ENCODE peak calls at places on chromosome 17, in six cellular contexts. One of them, this sample, is unnamed.

GRCh38 chr17:67276075-67276474 is 31.1 kb upstream of the HELZ start:
- DNase-seq in foreskin melanocyte: no peak
- DNase-seq in EH: no peak
- DNase-seq in stimulated activated CD8-positive, alpha-beta memory T cell treated with anti-CD3 and anti-CD28 coated beads, Interleukin-2, amount 100 ng/mL, for 48 hours: no peak
- DNase-seq in ACHN: no peak
- DNase-seq in C1 segment of cervical spinal cord: no peak
- DNase-seq in this sample: no peak

GRCh38 chr17:5557990-5558389 is 26.3 kb downstream of the NLRP1 start:
- DNase-seq in EH: no peak
- DNase-seq in ACHN: no peak
- DNase-seq in stimulated activated CD8-positive, alpha-beta memory T cell treated with anti-CD3 and anti-CD28 coated beads, Interleukin-2, amount 100 ng/mL, for 48 hours: no peak
- DNase-seq in foreskin melanocyte: no peak
- DNase-seq in C1 segment of cervical spinal cord: no peak
- DNase-seq in this sample: no peak

GRCh38 chr17:78696016-78696992 is 85.8 kb downstream of the CYTH1 start:
- DNase-seq in stimulated activated CD8-positive, alpha-beta memory T cell treated with anti-CD3 and anti-CD28 coated beads, Interleukin-2, amount 100 ng/mL, for 48 hours: no peak
- DNase-seq in C1 segment of cervical spinal cord: no peak
- DNase-seq in EH: no peak
- DNase-seq in foreskin melanocyte: no peak
- DNase-seq in ACHN: no peak
- DNase-seq in this sample: peak

GRCh38 chr17:37259030-37259735 is 116.6 kb upstream of the C17orf78 start:
- DNase-seq in stimulated activated CD8-positive, alpha-beta memory T cell treated with anti-CD3 and anti-CD28 coated beads, Interleukin-2, amount 100 ng/mL, for 48 hours: no peak
- DNase-seq in EH: peak
- DNase-seq in foreskin melanocyte: no peak
- DNase-seq in ACHN: peak
- DNase-seq in C1 segment of cervical spinal cord: no peak
- DNase-seq in this sample: no peak

GRCh38 chr17:48961516-48962233 is 6.7 kb downstream of the GIP start:
- DNase-seq in ACHN: peak
- DNase-seq in C1 segment of cervical spinal cord: no peak
- DNase-seq in EH: peak
- DNase-seq in stimulated activated CD8-positive, alpha-beta memory T cell treated with anti-CD3 and anti-CD28 coated beads, Interleukin-2, amount 100 ng/mL, for 48 hours: no peak
- DNase-seq in foreskin melanocyte: no peak
- DNase-seq in this sample: no peak

GRCh38 chr17:51611585-51611984 is 351.2 kb downstream of the UTP18 start:
- DNase-seq in stimulated activated CD8-positive, alpha-beta memory T cell treated with anti-CD3 and anti-CD28 coated beads, Interleukin-2, amount 100 ng/mL, for 48 hours: no peak
- DNase-seq in ACHN: no peak
- DNase-seq in foreskin melanocyte: peak
- DNase-seq in EH: no peak
- DNase-seq in C1 segment of cervical spinal cord: no peak
- DNase-seq in this sample: no peak

GRCh38 chr17:18321309-18321708 is 6.2 kb downstream of the SMCR8 start:
- DNase-seq in EH: no peak
- DNase-seq in ACHN: no peak
- DNase-seq in foreskin melanocyte: no peak
- DNase-seq in stimulated activated CD8-positive, alpha-beta memory T cell treated with anti-CD3 and anti-CD28 coated beads, Interleukin-2, amount 100 ng/mL, for 48 hours: no peak
- DNase-seq in C1 segment of cervical spinal cord: no peak
- DNase-seq in this sample: no peak

GRCh38 chr17:55722742-55723487 is at the start of gene TMEM100:
- DNase-seq in stimulated activated CD8-positive, alpha-beta memory T cell treated with anti-CD3 and anti-CD28 coated beads, Interleukin-2, amount 100 ng/mL, for 48 hours: no peak
- DNase-seq in C1 segment of cervical spinal cord: no peak
- DNase-seq in ACHN: peak
- DNase-seq in foreskin melanocyte: no peak
- DNase-seq in EH: peak
- DNase-seq in this sample: no peak

GRCh38 chr17:72569193-72569946 is 448.6 kb downstream of the SOX9 start:
- DNase-seq in foreskin melanocyte: no peak
- DNase-seq in C1 segment of cervical spinal cord: no peak
- DNase-seq in EH: no peak
- DNase-seq in stimulated activated CD8-positive, alpha-beta memory T cell treated with anti-CD3 and anti-CD28 coated beads, Interleukin-2, amount 100 ng/mL, for 48 hours: no peak
- DNase-seq in ACHN: no peak
- DNase-seq in this sample: peak

GRCh38 chr17:80116276-80116922 is 15.0 kb downstream of the GAA start:
- DNase-seq in foreskin melanocyte: no peak
- DNase-seq in C1 segment of cervical spinal cord: no peak
- DNase-seq in ACHN: no peak
- DNase-seq in stimulated activated CD8-positive, alpha-beta memory T cell treated with anti-CD3 and anti-CD28 coated beads, Interleukin-2, amount 100 ng/mL, for 48 hours: no peak
- DNase-seq in EH: peak
- DNase-seq in this sample: no peak

GRCh38 chr17:1164935-1165556 is 14.7 kb downstream of the ABR start:
- DNase-seq in ACHN: no peak
- DNase-seq in C1 segment of cervical spinal cord: no peak
- DNase-seq in foreskin melanocyte: no peak
- DNase-seq in stimulated activated CD8-positive, alpha-beta memory T cell treated with anti-CD3 and anti-CD28 coated beads, Interleukin-2, amount 100 ng/mL, for 48 hours: no peak
- DNase-seq in EH: no peak
- DNase-seq in this sample: no peak

GRCh38 chr17:31126318-31126717 is 31.5 kb downstream of the NF1 start:
- DNase-seq in foreskin melanocyte: no peak
- DNase-seq in stimulated activated CD8-positive, alpha-beta memory T cell treated with anti-CD3 and anti-CD28 coated beads, Interleukin-2, amount 100 ng/mL, for 48 hours: no peak
- DNase-seq in ACHN: no peak
- DNase-seq in EH: no peak
- DNase-seq in C1 segment of cervical spinal cord: no peak
- DNase-seq in this sample: no peak

GRCh38 chr17:9467518-9467917 is 108.1 kb downstream of the STX8 start:
- DNase-seq in C1 segment of cervical spinal cord: no peak
- DNase-seq in EH: no peak
- DNase-seq in stimulated activated CD8-positive, alpha-beta memory T cell treated with anti-CD3 and anti-CD28 coated beads, Interleukin-2, amount 100 ng/mL, for 48 hours: no peak
- DNase-seq in foreskin melanocyte: no peak
- DNase-seq in ACHN: no peak
- DNase-seq in this sample: no peak

GRCh38 chr17:17724307-17724921 is 43.2 kb downstream of the RAI1 start:
- DNase-seq in C1 segment of cervical spinal cord: no peak
- DNase-seq in ACHN: no peak
- DNase-seq in EH: peak
- DNase-seq in foreskin melanocyte: peak
- DNase-seq in stimulated activated CD8-positive, alpha-beta memory T cell treated with anti-CD3 and anti-CD28 coated beads, Interleukin-2, amount 100 ng/mL, for 48 hours: no peak
- DNase-seq in this sample: peak

GRCh38 chr17:80109713-80110446 is 8.5 kb downstream of the GAA start:
- DNase-seq in EH: no peak
- DNase-seq in ACHN: no peak
- DNase-seq in C1 segment of cervical spinal cord: no peak
- DNase-seq in foreskin melanocyte: no peak
- DNase-seq in stimulated activated CD8-positive, alpha-beta memory T cell treated with anti-CD3 and anti-CD28 coated beads, Interleukin-2, amount 100 ng/mL, for 48 hours: no peak
- DNase-seq in this sample: no peak

GRCh38 chr17:44203731-44204452 is 4.2 kb upstream of the ATXN7L3 start:
- DNase-seq in C1 segment of cervical spinal cord: no peak
- DNase-seq in ACHN: peak
- DNase-seq in stimulated activated CD8-positive, alpha-beta memory T cell treated with anti-CD3 and anti-CD28 coated beads, Interleukin-2, amount 100 ng/mL, for 48 hours: no peak
- DNase-seq in foreskin melanocyte: no peak
- DNase-seq in EH: peak
- DNase-seq in this sample: no peak

GRCh38 chr17:45228985-45229517 is 7.4 kb downstream of the FMNL1 start:
- DNase-seq in C1 segment of cervical spinal cord: no peak
- DNase-seq in EH: peak
- DNase-seq in ACHN: no peak
- DNase-seq in foreskin melanocyte: no peak
- DNase-seq in stimulated activated CD8-positive, alpha-beta memory T cell treated with anti-CD3 and anti-CD28 coated beads, Interleukin-2, amount 100 ng/mL, for 48 hours: peak
- DNase-seq in this sample: peak

GRCh38 chr17:16455997-16456769 is 35.8 kb downstream of the LRRC75A start:
- DNase-seq in foreskin melanocyte: no peak
- DNase-seq in ACHN: no peak
- DNase-seq in C1 segment of cervical spinal cord: no peak
- DNase-seq in EH: no peak
- DNase-seq in stimulated activated CD8-positive, alpha-beta memory T cell treated with anti-CD3 and anti-CD28 coated beads, Interleukin-2, amount 100 ng/mL, for 48 hours: no peak
- DNase-seq in this sample: no peak

GRCh38 chr17:71494045-71494444 is 626.8 kb upstream of the SOX9 start:
- DNase-seq in C1 segment of cervical spinal cord: no peak
- DNase-seq in ACHN: no peak
- DNase-seq in stimulated activated CD8-positive, alpha-beta memory T cell treated with anti-CD3 and anti-CD28 coated beads, Interleukin-2, amount 100 ng/mL, for 48 hours: no peak
- DNase-seq in foreskin melanocyte: no peak
- DNase-seq in EH: peak
- DNase-seq in this sample: no peak

GRCh38 chr17:6435968-6436367 is 1.0 kb upstream of the AIPL1 start:
- DNase-seq in EH: peak
- DNase-seq in C1 segment of cervical spinal cord: no peak
- DNase-seq in stimulated activated CD8-positive, alpha-beta memory T cell treated with anti-CD3 and anti-CD28 coated beads, Interleukin-2, amount 100 ng/mL, for 48 hours: peak
- DNase-seq in ACHN: peak
- DNase-seq in foreskin melanocyte: peak
- DNase-seq in this sample: peak

GRCh38 chr17:41483991-41484826 is 3.3 kb upstream of the KRT35 start:
- DNase-seq in stimulated activated CD8-positive, alpha-beta memory T cell treated with anti-CD3 and anti-CD28 coated beads, Interleukin-2, amount 100 ng/mL, for 48 hours: no peak
- DNase-seq in foreskin melanocyte: no peak
- DNase-seq in C1 segment of cervical spinal cord: no peak
- DNase-seq in EH: peak
- DNase-seq in ACHN: peak
- DNase-seq in this sample: no peak

GRCh38 chr17:17343896-17344506 is 40.8 kb downstream of the NT5M start:
- DNase-seq in ACHN: no peak
- DNase-seq in stimulated activated CD8-positive, alpha-beta memory T cell treated with anti-CD3 and anti-CD28 coated beads, Interleukin-2, amount 100 ng/mL, for 48 hours: no peak
- DNase-seq in C1 segment of cervical spinal cord: no peak
- DNase-seq in foreskin melanocyte: no peak
- DNase-seq in EH: no peak
- DNase-seq in this sample: no peak

GRCh38 chr17:34665150-34665802 is 85.9 kb downstream of the TMEM132E start:
- DNase-seq in ACHN: no peak
- DNase-seq in stimulated activated CD8-positive, alpha-beta memory T cell treated with anti-CD3 and anti-CD28 coated beads, Interleukin-2, amount 100 ng/mL, for 48 hours: no peak
- DNase-seq in C1 segment of cervical spinal cord: no peak
- DNase-seq in EH: no peak
- DNase-seq in foreskin melanocyte: no peak
- DNase-seq in this sample: no peak

GRCh38 chr17:58329808-58330543 is 1.4 kb upstream of the TSPOAP1 start:
- DNase-seq in ACHN: no peak
- DNase-seq in foreskin melanocyte: no peak
- DNase-seq in stimulated activated CD8-positive, alpha-beta memory T cell treated with anti-CD3 and anti-CD28 coated beads, Interleukin-2, amount 100 ng/mL, for 48 hours: no peak
- DNase-seq in C1 segment of cervical spinal cord: no peak
- DNase-seq in EH: no peak
- DNase-seq in this sample: no peak

GRCh38 chr17:49516190-49516589 is 21.1 kb downstream of the NGFR start:
- DNase-seq in C1 segment of cervical spinal cord: no peak
- DNase-seq in EH: no peak
- DNase-seq in ACHN: no peak
- DNase-seq in foreskin melanocyte: no peak
- DNase-seq in stimulated activated CD8-positive, alpha-beta memory T cell treated with anti-CD3 and anti-CD28 coated beads, Interleukin-2, amount 100 ng/mL, for 48 hours: no peak
- DNase-seq in this sample: no peak

GRCh38 chr17:35645923-35646322 is 58.8 kb downstream of the AP2B1 start:
- DNase-seq in EH: peak
- DNase-seq in stimulated activated CD8-positive, alpha-beta memory T cell treated with anti-CD3 and anti-CD28 coated beads, Interleukin-2, amount 100 ng/mL, for 48 hours: no peak
- DNase-seq in foreskin melanocyte: no peak
- DNase-seq in ACHN: no peak
- DNase-seq in C1 segment of cervical spinal cord: no peak
- DNase-seq in this sample: no peak

GRCh38 chr17:77437017-77437416 is 296.2 kb downstream of the SEC14L1 start:
- DNase-seq in ACHN: peak
- DNase-seq in stimulated activated CD8-positive, alpha-beta memory T cell treated with anti-CD3 and anti-CD28 coated beads, Interleukin-2, amount 100 ng/mL, for 48 hours: no peak
- DNase-seq in EH: peak
- DNase-seq in foreskin melanocyte: no peak
- DNase-seq in C1 segment of cervical spinal cord: no peak
- DNase-seq in this sample: no peak